ENCODE peak calls at places on chromosomes 12 and 14, in six cellular contexts. P, D, C, Z, N and A are unnamed samples.

GRCh38 chr12:57151741-57152407 is 4.5 kb upstream of the LRP1-AS start:
- DNase-seq in P (no peak), D (no peak), C (peak; percentile 84), Z (no peak), N (no peak), A (peak; percentile 94)

GRCh38 chr12:123126294-123127144 is 24.4 kb downstream of the PITPNM2 start:
- DNase-seq in P (no peak), D (peak; percentile 76), C (peak; percentile 82), Z (no peak), N (no peak), A (no peak)

GRCh38 chr12:6570264-6570887 is 2.3 kb upstream of the NOP2 start:
- DNase-seq in P (peak; percentile 59), D (peak; percentile 95), C (no peak), Z (no peak), N (peak; percentile 84), A (no peak)

GRCh38 chr12:12715459-12716150 is 1.6 kb upstream of the CDKN1B start:
- DNase-seq in P (peak; percentile 62), D (peak; percentile 64), C (no peak), Z (no peak), N (no peak), A (no peak)

GRCh38 chr14:70208380-70208779 is 19.6 kb upstream of the SLC8A3 start:
- DNase-seq in P (no peak), D (no peak), C (no peak), Z (no peak), N (no peak), A (no peak)

GRCh38 chr12:69366796-69367195 is 7.3 kb downstream of the YEATS4 start:
- DNase-seq in P (no peak), D (no peak), C (no peak), Z (no peak), N (no peak), A (no peak)

GRCh38 chr14:29630566-29631160 is 297.0 kb downstream of the PRKD1 start:
- DNase-seq in P (no peak), D (no peak), C (no peak), Z (no peak), N (no peak), A (no peak)

GRCh38 chr12:116492703-116493324 is 66.4 kb upstream of the MAP1LC3B2 start:
- DNase-seq in P (no peak), D (peak; percentile 61), C (no peak), Z (no peak), N (no peak), A (no peak)

GRCh38 chr12:131869871-131870418 is 24.5 kb upstream of the ULK1 start:
- DNase-seq in P (no peak), D (no peak), C (no peak), Z (no peak), N (no peak), A (no peak)

GRCh38 chr14:77615231-77616132 is 955 bp downstream of the SPTLC2 start:
- DNase-seq in P (peak; percentile 36), D (no peak), C (no peak), Z (no peak), N (no peak), A (peak; percentile 44)

GRCh38 chr12:129984097-129984496 is 80.3 kb upstream of the TMEM132D start:
- DNase-seq in P (no peak), D (peak; percentile 87), C (no peak), Z (no peak), N (no peak), A (no peak)

GRCh38 chr12:8852119-8852518 is 29.7 kb downstream of the A2ML1 start:
- DNase-seq in P (no peak), D (no peak), C (no peak), Z (no peak), N (no peak), A (no peak)

GRCh38 chr12:38905480-38906351 is at the start of gene CPNE8:
- DNase-seq in P (peak; percentile 86), D (peak; percentile 90), C (peak; percentile 95), Z (peak; percentile 67), N (peak; percentile 94), A (peak; percentile 92)

GRCh38 chr14:69877492-69877891 is 1.7 kb upstream of the SMOC1 start:
- DNase-seq in P (no peak), D (no peak), C (no peak), Z (no peak), N (no peak), A (no peak)

GRCh38 chr12:77940011-77940423 is 109.3 kb downstream of the NAV3 start:
- DNase-seq in P (no peak), D (no peak), C (no peak), Z (no peak), N (no peak), A (no peak)

GRCh38 chr14:103928011-103928890 is at the start of gene TDRD9:
- DNase-seq in P (no peak), D (no peak), C (no peak), Z (no peak), N (no peak), A (no peak)

GRCh38 chr12:115553622-115554021 is 723.9 kb downstream of the MED13L start:
- DNase-seq in P (no peak), D (no peak), C (no peak), Z (no peak), N (no peak), A (no peak)

GRCh38 chr12:52259850-52260249 is 14.6 kb upstream of the KRT86 start:
- DNase-seq in P (no peak), D (no peak), C (no peak), Z (no peak), N (no peak), A (no peak)

GRCh38 chr12:9615420-9616135 is 7.9 kb upstream of the KLRB1 start:
- DNase-seq in P (no peak), D (no peak), C (no peak), Z (no peak), N (no peak), A (no peak)

GRCh38 chr12:54016478-54016964 is 7.7 kb downstream of the HOXC8 start:
- DNase-seq in P (peak; percentile 40), D (peak; percentile 68), C (no peak), Z (no peak), N (peak; percentile 56), A (no peak)

GRCh38 chr12:89370850-89371249 is 18.5 kb upstream of the DUSP6 start:
- DNase-seq in P (no peak), D (no peak), C (no peak), Z (no peak), N (no peak), A (no peak)

GRCh38 chr12:56581418-56582145 is 48.5 kb downstream of the BAZ2A start:
- DNase-seq in P (no peak), D (no peak), C (no peak), Z (no peak), N (no peak), A (no peak)

GRCh38 chr12:9104087-9104486 is 11.6 kb downstream of the A2M start:
- DNase-seq in P (no peak), D (no peak), C (no peak), Z (no peak), N (no peak), A (no peak)

GRCh38 chr14:39228509-39229221 is 5.0 kb upstream of the MIA2 start:
- DNase-seq in P (no peak), D (no peak), C (no peak), Z (no peak), N (no peak), A (no peak)

GRCh38 chr14:76564471-76565119 is 188.7 kb downstream of the ESRRB start:
- DNase-seq in P (no peak), D (peak; percentile 67), C (no peak), Z (no peak), N (no peak), A (no peak)
- TF ChIP-seq CTCF in P (no peak), D (peak; percentile 71), C (no peak), Z (no peak), N (no peak), A (no peak)

GRCh38 chr12:58681730-58682129 is 238.6 kb downstream of the LRIG3 start:
- DNase-seq in P (no peak), D (no peak), C (no peak), Z (no peak), N (no peak), A (no peak)
- TF ChIP-seq CTCF in P (no peak), D (no peak), C (no peak), Z (no peak), N (no peak), A (no peak)

DNA sequence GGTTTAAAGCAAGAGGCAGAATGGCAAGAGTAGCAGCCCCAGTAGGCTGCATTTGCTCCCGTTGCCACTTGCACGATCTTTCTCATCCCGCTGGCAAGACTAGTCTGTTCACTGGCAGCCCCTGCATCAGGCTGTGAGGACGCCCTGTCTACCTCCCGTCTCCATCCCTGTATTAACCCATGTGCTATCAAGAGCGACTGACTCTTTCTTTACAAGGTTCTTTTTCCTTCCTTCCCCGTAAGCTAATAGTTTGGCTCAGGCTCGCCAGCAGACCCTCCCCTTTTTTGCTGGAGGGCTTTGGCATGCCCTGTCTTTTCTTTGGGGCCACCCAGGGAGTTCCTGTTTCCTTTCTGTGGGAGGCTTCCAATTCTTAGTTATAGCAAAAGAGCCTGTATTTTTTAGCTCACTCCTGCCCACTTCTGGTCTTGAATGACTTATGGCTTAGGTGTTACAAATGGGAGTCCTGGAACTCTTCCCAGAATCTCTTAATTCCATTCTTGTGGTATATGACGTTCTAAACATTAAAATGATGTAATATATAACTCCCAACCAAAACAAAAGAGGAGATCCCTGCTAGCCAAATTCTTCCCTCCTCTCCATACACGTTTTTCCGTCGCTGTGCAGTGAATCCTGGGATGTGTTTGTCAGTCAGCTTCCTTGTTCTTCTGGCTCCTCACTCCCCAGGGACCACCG is 149.0 kb downstream of the PRKCH start:
- DNase-seq in P (peak; percentile 17), D (peak; percentile 60), C (no peak), Z (no peak), N (no peak), A (no peak)
- TF ChIP-seq CTCF in P (no peak), D (peak; percentile 42), C (no peak), Z (no peak), N (no peak), A (peak; percentile 59)

DNA sequence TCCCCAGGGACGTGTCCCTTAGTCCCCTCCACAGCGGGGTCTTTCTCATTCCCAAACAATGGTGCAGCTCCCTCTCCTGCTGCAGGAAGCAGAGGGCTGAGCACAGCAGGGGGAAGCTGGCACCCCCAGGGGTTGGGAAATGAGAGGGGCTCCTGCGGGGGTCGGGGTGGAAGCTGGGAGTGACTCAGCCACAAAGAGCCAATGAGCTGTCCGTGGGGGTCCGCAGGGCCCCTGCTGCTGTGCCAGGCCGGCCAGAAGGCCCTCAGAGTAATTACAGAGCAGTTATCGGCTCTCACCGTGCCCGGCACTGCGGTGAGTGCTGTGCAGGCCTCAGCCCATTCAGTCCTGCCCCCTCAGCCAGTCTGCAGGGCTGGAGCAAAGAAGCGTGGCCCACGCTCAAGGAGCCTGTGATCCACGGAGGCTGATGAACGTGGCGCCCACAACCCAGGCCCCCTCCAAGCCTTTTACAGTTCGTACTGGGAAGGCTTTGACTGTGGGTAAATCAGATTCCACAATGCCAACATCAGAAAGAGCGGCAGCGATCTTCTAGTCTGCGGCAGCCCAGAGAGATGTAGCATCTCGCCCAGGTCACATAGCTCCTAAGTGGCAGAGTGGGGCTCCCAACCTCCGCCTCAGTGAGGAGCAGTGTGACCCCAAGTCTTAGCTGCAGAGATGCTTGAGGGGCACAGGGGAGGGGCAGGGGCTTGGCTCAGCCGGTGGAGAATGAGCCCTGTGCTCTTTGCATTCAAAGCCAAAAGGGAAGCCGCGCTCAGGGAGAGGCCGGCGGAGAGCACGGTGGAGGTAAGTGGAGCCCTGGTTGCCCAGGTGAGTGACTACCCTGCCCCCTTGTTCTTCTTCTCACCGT is 43.4 kb downstream of the SLC6A12 start:
- DNase-seq in P (no peak), D (no peak), C (no peak), Z (no peak), N (peak; percentile 67), A (no peak)
- TF ChIP-seq CTCF in P (no peak), D (no peak), C (no peak), Z (no peak), N (no peak), A (no peak)